ENCODE peak calls at places on chromosomes 7 and 10, in ten cellular contexts. U, S, G, X, B, F, N, R, Z and J are unnamed samples.

GRCh38 chr7:49324707-49325106 is 400.4 kb downstream of the CDC14C start:
- DNase-seq in U (peak; percentile 14), S (no peak), G (no peak), X (peak; percentile 4), B (no peak), F (no peak), N (no peak), R (no peak), Z (no peak), J (peak; percentile 15)

GRCh38 chr10:110399163-110400094 is 94.7 kb upstream of the SMNDC1 start:
- DNase-seq in U (no peak), S (peak; percentile 79), G (no peak), X (peak; percentile 98), B (no peak), F (no peak), N (peak; percentile 95), R (peak; percentile 99), Z (no peak), J (peak; percentile 48)

GRCh38 chr10:124152781-124153600 is 59.6 kb upstream of the CHST15 start:
- DNase-seq in U (peak; percentile 36), S (peak; percentile 54), G (peak; percentile 54), X (peak; percentile 89), B (peak; percentile 67), F (peak; percentile 72), N (peak; percentile 100), R (peak; percentile 63), Z (peak; percentile 75), J (no peak)

GRCh38 chr10:82762641-82763040 is 887.6 kb downstream of the NRG3 start:
- DNase-seq in U (no peak), S (no peak), G (no peak), X (no peak), B (no peak), F (no peak), N (no peak), R (no peak), Z (no peak), J (no peak)

GRCh38 chr10:75660833-75661232 is 229.4 kb downstream of the LRMDA start:
- DNase-seq in U (no peak), S (no peak), G (no peak), X (no peak), B (no peak), F (no peak), N (no peak), R (no peak), Z (no peak), J (no peak)

GRCh38 chr10:70260259-70260658 is 23.5 kb downstream of the NPFFR1 start:
- DNase-seq in U (no peak), S (no peak), G (no peak), X (no peak), B (no peak), F (no peak), N (no peak), R (no peak), Z (no peak), J (no peak)

GRCh38 chr7:40372031-40372430 is 237.2 kb downstream of the SUGCT start:
- DNase-seq in U (no peak), S (no peak), G (no peak), X (no peak), B (no peak), F (no peak), N (no peak), R (no peak), Z (no peak), J (no peak)

GRCh38 chr7:7178906-7179305 is 3.4 kb upstream of the C1GALT1 start:
- DNase-seq in U (no peak), S (no peak), G (no peak), X (peak; percentile 18), B (no peak), F (no peak), N (no peak), R (no peak), Z (no peak), J (no peak)

GRCh38 chr10:27636816-27637215 is 108.8 kb downstream of the MKX start:
- DNase-seq in U (no peak), S (no peak), G (no peak), X (no peak), B (no peak), F (no peak), N (no peak), R (no peak), Z (no peak), J (no peak)

GRCh38 chr7:74300951-74301350 is 11.7 kb downstream of the CLIP2 start:
- DNase-seq in U (no peak), S (no peak), G (no peak), X (no peak), B (no peak), F (no peak), N (no peak), R (no peak), Z (no peak), J (no peak)

GRCh38 chr7:30682131-30683083 is at the start of gene CRHR2:
- DNase-seq in U (no peak), S (no peak), G (no peak), X (no peak), B (no peak), F (no peak), N (no peak), R (no peak), Z (no peak), J (peak; percentile 25)

GRCh38 chr10:114607358-114607998 is 50.6 kb downstream of the ABLIM1 start:
- DNase-seq in U (no peak), S (no peak), G (no peak), X (no peak), B (no peak), F (no peak), N (no peak), R (peak; percentile 56), Z (no peak), J (no peak)

GRCh38 chr10:101014230-101014884 is 14.7 kb downstream of the LZTS2 start:
- DNase-seq in U (peak; percentile 73), S (no peak), G (peak; percentile 73), X (peak; percentile 71), B (peak; percentile 90), F (peak; percentile 68), N (no peak), R (peak; percentile 56), Z (peak; percentile 90), J (peak; percentile 89)

GRCh38 chr7:149716007-149716931 is 57.1 kb downstream of the ZNF467 start:
- DNase-seq in U (no peak), S (no peak), G (no peak), X (peak; percentile 41), B (no peak), F (no peak), N (no peak), R (peak; percentile 23), Z (peak; percentile 57), J (peak; percentile 14)

GRCh38 chr10:6741561-6741960 is 161.5 kb upstream of the PRKCQ start:
- DNase-seq in U (no peak), S (no peak), G (no peak), X (no peak), B (no peak), F (no peak), N (no peak), R (peak; percentile 86), Z (no peak), J (no peak)

GRCh38 chr10:5446390-5446926 is 34.1 kb downstream of the NET1 start:
- DNase-seq in U (peak; percentile 86), S (peak; percentile 89), G (peak; percentile 97), X (peak; percentile 89), B (peak; percentile 97), F (peak; percentile 84), N (peak; percentile 52), R (peak; percentile 84), Z (peak; percentile 97), J (peak; percentile 97)
- TF ChIP-seq POLR2A in U (peak; percentile 65), S (peak; percentile 98), G (peak; percentile 97), X (peak; percentile 99), B (peak; percentile 99), F (peak; percentile 68), N (no peak), R (peak; percentile 98), Z (peak; percentile 89), J (peak; percentile 65)

GRCh38 chr7:5578441-5579024 is 154.9 kb upstream of the TNRC18 start:
- DNase-seq in U (peak; percentile 52), S (no peak), G (no peak), X (no peak), B (no peak), F (no peak), N (no peak), R (no peak), Z (no peak), J (no peak)

GRCh38 chr7:5572439-5572838 is 148.8 kb upstream of the TNRC18 start:
- DNase-seq in U (no peak), S (no peak), G (no peak), X (no peak), B (no peak), F (no peak), N (no peak), R (no peak), Z (no peak), J (no peak)

GRCh38 chr7:5574770-5575269 is 151.2 kb upstream of the TNRC18 start:
- DNase-seq in U (no peak), S (no peak), G (no peak), X (no peak), B (no peak), F (no peak), N (no peak), R (no peak), Z (no peak), J (peak; percentile 42)
- H3K4me3 ChIP-seq in U (no peak overlapping the region), S (peak overlapping the region; percentile 66), G (no peak overlapping the region), X (no peak overlapping the region), B (no peak overlapping the region), F (peak overlapping the region; percentile 21), N (no peak overlapping the region), R (no peak overlapping the region), Z (no peak overlapping the region), J (no peak overlapping the region)

GRCh38 chr10:30434273-30435067 is 486 bp downstream of the MAP3K8 start:
- DNase-seq in U (peak; percentile 92), S (peak; percentile 83), G (peak; percentile 75), X (peak; percentile 90), B (peak; percentile 88), F (peak; percentile 86), N (peak; percentile 31), R (peak; percentile 74), Z (peak; percentile 96), J (peak; percentile 82)
- TF ChIP-seq POLR2A in U (peak; percentile 55), S (peak; percentile 71), G (peak; percentile 98), X (peak; percentile 76), B (peak; percentile 81), F (peak; percentile 96), N (no peak), R (no peak), Z (peak; percentile 89), J (no peak)

GRCh38 chr7:12686894-12687212 is 580 bp upstream of the ARL4A start:
- DNase-seq in U (no peak), S (no peak), G (no peak), X (no peak), B (no peak), F (no peak), N (no peak), R (no peak), Z (no peak), J (no peak)

GRCh38 chr7:12692479-12693259 is 5.2 kb downstream of the ARL4A start:
- DNase-seq in U (no peak), S (no peak), G (no peak), X (no peak), B (no peak), F (no peak), N (no peak), R (no peak), Z (no peak), J (no peak)

GRCh38 chr7:12687213-12688171 is at the start of gene ARL4A:
- DNase-seq in U (peak; percentile 99), S (peak; percentile 98), G (peak; percentile 100), X (peak; percentile 98), B (peak; percentile 99), F (peak; percentile 99), N (peak; percentile 96), R (peak; percentile 98), Z (peak; percentile 99), J (peak; percentile 100)

GRCh38 chr7:12692035-12692434 is 4.6 kb downstream of the ARL4A start:
- DNase-seq in U (no peak), S (no peak), G (no peak), X (no peak), B (no peak), F (no peak), N (no peak), R (no peak), Z (no peak), J (no peak)

GRCh38 chr7:12690041-12690878 is 2.8 kb downstream of the ARL4A start:
- DNase-seq in U (no peak), S (no peak), G (no peak), X (no peak), B (no peak), F (no peak), N (no peak), R (no peak), Z (no peak), J (no peak)
- H3K4me3 ChIP-seq in U (peak overlapping the region; percentile 72), S (peak overlapping the region; percentile 53), G (peak overlapping the region; percentile 12), X (peak overlapping the region; percentile 33), B (peak overlapping the region; percentile 91), F (peak overlapping the region; percentile 65), N (no peak overlapping the region), R (no peak overlapping the region), Z (no peak overlapping the region), J (no peak overlapping the region)